ENCODE peak calls at places on chromosomes 1 and 21, in eight cellular contexts. One of them, this sample, is unnamed.
A peak's percentile ranks its signal among the peaks of the same experiment; 100 is the strongest.

GRCh38 chr21:35256468-35256988 is 207.4 kb upstream of the RUNX1 start:
- DNase-seq in stimulated activated CD4-positive, alpha-beta T cell treated with anti-CD3 and anti-CD28 coated beads, Interleukin-4, amount 100 ng/mL, for 1 hour: no peak
- DNase-seq in cerebellar cortex: no peak
- DNase-seq in sciatic nerve: peak; percentile 80
- DNase-seq in GM10248: no peak
- DNase-seq in NCI-H524: peak; percentile 25
- DNase-seq in activated CD4-positive, alpha-beta T cell treated with anti-CD3 and anti-CD28 coated beads for 24 hours: no peak
- DNase-seq in astrocyte of the spinal cord: peak; percentile 99
- DNase-seq in this sample: no peak

GRCh38 chr1:37989381-37989930 is 366 bp downstream of the SF3A3 start:
- DNase-seq in stimulated activated CD4-positive, alpha-beta T cell treated with anti-CD3 and anti-CD28 coated beads, Interleukin-4, amount 100 ng/mL, for 1 hour: peak; percentile 46
- DNase-seq in cerebellar cortex: peak; percentile 40
- DNase-seq in sciatic nerve: no peak
- DNase-seq in GM10248: no peak
- DNase-seq in NCI-H524: peak; percentile 50
- DNase-seq in activated CD4-positive, alpha-beta T cell treated with anti-CD3 and anti-CD28 coated beads for 24 hours: no peak
- DNase-seq in astrocyte of the spinal cord: peak; percentile 41
- DNase-seq in this sample: peak; percentile 49

GRCh38 chr1:14955986-14956385 is 197.6 kb upstream of the TMEM51 start:
- DNase-seq in stimulated activated CD4-positive, alpha-beta T cell treated with anti-CD3 and anti-CD28 coated beads, Interleukin-4, amount 100 ng/mL, for 1 hour: no peak
- DNase-seq in cerebellar cortex: no peak
- DNase-seq in sciatic nerve: no peak
- DNase-seq in GM10248: no peak
- DNase-seq in NCI-H524: no peak
- DNase-seq in activated CD4-positive, alpha-beta T cell treated with anti-CD3 and anti-CD28 coated beads for 24 hours: no peak
- DNase-seq in astrocyte of the spinal cord: no peak
- DNase-seq in this sample: no peak

GRCh38 chr1:50289495-50289894 is 133.7 kb downstream of the DMRTA2 start:
- DNase-seq in stimulated activated CD4-positive, alpha-beta T cell treated with anti-CD3 and anti-CD28 coated beads, Interleukin-4, amount 100 ng/mL, for 1 hour: no peak
- DNase-seq in cerebellar cortex: no peak
- DNase-seq in sciatic nerve: no peak
- DNase-seq in GM10248: no peak
- DNase-seq in NCI-H524: no peak
- DNase-seq in activated CD4-positive, alpha-beta T cell treated with anti-CD3 and anti-CD28 coated beads for 24 hours: no peak
- DNase-seq in astrocyte of the spinal cord: no peak
- DNase-seq in this sample: no peak

GRCh38 chr1:111593403-111594127 is 26.0 kb upstream of the RAP1A start:
- DNase-seq in stimulated activated CD4-positive, alpha-beta T cell treated with anti-CD3 and anti-CD28 coated beads, Interleukin-4, amount 100 ng/mL, for 1 hour: no peak
- DNase-seq in cerebellar cortex: peak; percentile 15
- DNase-seq in sciatic nerve: no peak
- DNase-seq in GM10248: no peak
- DNase-seq in NCI-H524: no peak
- DNase-seq in activated CD4-positive, alpha-beta T cell treated with anti-CD3 and anti-CD28 coated beads for 24 hours: no peak
- DNase-seq in astrocyte of the spinal cord: no peak
- DNase-seq in this sample: no peak

GRCh38 chr1:168613689-168614655 is 37.6 kb downstream of the XCL1 start:
- DNase-seq in stimulated activated CD4-positive, alpha-beta T cell treated with anti-CD3 and anti-CD28 coated beads, Interleukin-4, amount 100 ng/mL, for 1 hour: no peak
- DNase-seq in cerebellar cortex: peak; percentile 50
- DNase-seq in sciatic nerve: no peak
- DNase-seq in GM10248: no peak
- DNase-seq in NCI-H524: peak; percentile 6
- DNase-seq in activated CD4-positive, alpha-beta T cell treated with anti-CD3 and anti-CD28 coated beads for 24 hours: no peak
- DNase-seq in astrocyte of the spinal cord: no peak
- DNase-seq in this sample: peak; percentile 60

GRCh38 chr1:91761303-91761721 is 124.6 kb downstream of the TGFBR3 start:
- DNase-seq in stimulated activated CD4-positive, alpha-beta T cell treated with anti-CD3 and anti-CD28 coated beads, Interleukin-4, amount 100 ng/mL, for 1 hour: no peak
- DNase-seq in cerebellar cortex: peak; percentile 27
- DNase-seq in sciatic nerve: no peak
- DNase-seq in GM10248: no peak
- DNase-seq in NCI-H524: no peak
- DNase-seq in activated CD4-positive, alpha-beta T cell treated with anti-CD3 and anti-CD28 coated beads for 24 hours: no peak
- DNase-seq in astrocyte of the spinal cord: no peak
- DNase-seq in this sample: peak; percentile 35

GRCh38 chr1:22709891-22710687 is 550 bp upstream of the EPHB2 start:
- DNase-seq in stimulated activated CD4-positive, alpha-beta T cell treated with anti-CD3 and anti-CD28 coated beads, Interleukin-4, amount 100 ng/mL, for 1 hour: peak; percentile 52
- DNase-seq in cerebellar cortex: peak; percentile 42
- DNase-seq in sciatic nerve: peak; percentile 84
- DNase-seq in GM10248: no peak
- DNase-seq in NCI-H524: peak; percentile 27
- DNase-seq in activated CD4-positive, alpha-beta T cell treated with anti-CD3 and anti-CD28 coated beads for 24 hours: peak; percentile 10
- DNase-seq in astrocyte of the spinal cord: peak; percentile 59
- DNase-seq in this sample: peak; percentile 43

GRCh38 chr1:228365321-228366061 is 41.1 kb downstream of the TRIM11 start:
- DNase-seq in stimulated activated CD4-positive, alpha-beta T cell treated with anti-CD3 and anti-CD28 coated beads, Interleukin-4, amount 100 ng/mL, for 1 hour: no peak
- DNase-seq in cerebellar cortex: no peak
- DNase-seq in sciatic nerve: peak; percentile 51
- DNase-seq in GM10248: no peak
- DNase-seq in NCI-H524: no peak
- DNase-seq in activated CD4-positive, alpha-beta T cell treated with anti-CD3 and anti-CD28 coated beads for 24 hours: no peak
- DNase-seq in astrocyte of the spinal cord: no peak
- DNase-seq in this sample: no peak

GRCh38 chr1:93694039-93694438 is 12.4 kb upstream of the BCAR3 start:
- DNase-seq in stimulated activated CD4-positive, alpha-beta T cell treated with anti-CD3 and anti-CD28 coated beads, Interleukin-4, amount 100 ng/mL, for 1 hour: no peak
- DNase-seq in cerebellar cortex: no peak
- DNase-seq in sciatic nerve: no peak
- DNase-seq in GM10248: no peak
- DNase-seq in NCI-H524: no peak
- DNase-seq in activated CD4-positive, alpha-beta T cell treated with anti-CD3 and anti-CD28 coated beads for 24 hours: no peak
- DNase-seq in astrocyte of the spinal cord: no peak
- DNase-seq in this sample: no peak

GRCh38 chr21:24395320-24395933 is 1211.9 kb downstream of the MRPL39 start:
- DNase-seq in stimulated activated CD4-positive, alpha-beta T cell treated with anti-CD3 and anti-CD28 coated beads, Interleukin-4, amount 100 ng/mL, for 1 hour: no peak
- DNase-seq in cerebellar cortex: no peak
- DNase-seq in sciatic nerve: no peak
- DNase-seq in GM10248: no peak
- DNase-seq in NCI-H524: no peak
- DNase-seq in activated CD4-positive, alpha-beta T cell treated with anti-CD3 and anti-CD28 coated beads for 24 hours: no peak
- DNase-seq in astrocyte of the spinal cord: peak; percentile 29
- DNase-seq in this sample: no peak

GRCh38 chr1:47576758-47577115 is 138.9 kb downstream of the FOXD2 start:
- DNase-seq in stimulated activated CD4-positive, alpha-beta T cell treated with anti-CD3 and anti-CD28 coated beads, Interleukin-4, amount 100 ng/mL, for 1 hour: no peak
- DNase-seq in cerebellar cortex: no peak
- DNase-seq in sciatic nerve: no peak
- DNase-seq in GM10248: no peak
- DNase-seq in NCI-H524: no peak
- DNase-seq in activated CD4-positive, alpha-beta T cell treated with anti-CD3 and anti-CD28 coated beads for 24 hours: no peak
- DNase-seq in astrocyte of the spinal cord: no peak
- DNase-seq in this sample: no peak